ENCODE peak calls at places on chromosomes 13 and 19, in eight cellular contexts. C is tibial nerve, E is cardiac muscle cell, A is suprapubic skin, V is BE2C, U is WERI-Rb-1, F is heart left ventricle, X is Peyer's patch. K is an unnamed sample.

GRCh38 chr19:42249769-42250168 is 5.2 kb downstream of the ERF start:
- DNase-seq in C (no peak), E (no peak), A (no peak), V (no peak), U (no peak), F (no peak), X (no peak), K (no peak)

GRCh38 chr13:87893982-87894527 is 222.9 kb downstream of the SLITRK5 start:
- DNase-seq in C (no peak), E (no peak), A (no peak), V (no peak), U (no peak), F (no peak), X (no peak), K (no peak)

GRCh38 chr13:46622013-46622917 is 69.3 kb downstream of the LRCH1 start:
- DNase-seq in C (no peak), E (no peak), A (no peak), V (no peak), U (no peak), F (no peak), X (no peak), K (no peak)

GRCh38 chr13:23868521-23868920 is 20.7 kb downstream of the MIPEP start:
- DNase-seq in C (no peak), E (peak; percentile 52), A (no peak), V (no peak), U (no peak), F (no peak), X (no peak), K (peak; percentile 85)

GRCh38 chr13:98749501-98749900 is 3.0 kb downstream of the SLC15A1 start:
- DNase-seq in C (no peak), E (peak; percentile 48), A (no peak), V (no peak), U (no peak), F (no peak), X (no peak), K (peak; percentile 57)

GRCh38 chr13:92649140-92649813 is 577.3 kb upstream of the GPC6 start:
- DNase-seq in C (no peak), E (no peak), A (no peak), V (no peak), U (no peak), F (no peak), X (no peak), K (peak; percentile 5)

GRCh38 chr19:47267350-47267759 is 7.3 kb upstream of the INAFM1 start:
- DNase-seq in C (no peak), E (no peak), A (no peak), V (no peak), U (peak; percentile 76), F (no peak), X (no peak), K (no peak)

GRCh38 chr13:89027694-89028306 is 1356.6 kb downstream of the SLITRK5 start:
- DNase-seq in C (no peak), E (no peak), A (no peak), V (no peak), U (no peak), F (no peak), X (no peak), K (no peak)

GRCh38 chr19:342801-343421 is 1.7 kb downstream of the MIER2 start:
- DNase-seq in C (peak; percentile 23), E (peak; percentile 91), A (peak; percentile 86), V (no peak), U (no peak), F (peak; percentile 81), X (peak; percentile 76), K (peak; percentile 88)

GRCh38 chr19:46859637-46860124 is 1.1 kb upstream of the ARHGAP35 start:
- DNase-seq in C (peak; percentile 84), E (no peak), A (peak; percentile 93), V (peak; percentile 86), U (no peak), F (peak; percentile 90), X (peak; percentile 76), K (peak; percentile 87)

GRCh38 chr19:54692294-54692615 is 29.5 kb downstream of the LILRB4 start:
- DNase-seq in C (no peak), E (no peak), A (no peak), V (no peak), U (no peak), F (no peak), X (no peak), K (no peak)

GRCh38 chr13:51041126-51041525 is 69.9 kb downstream of the C13orf42 start:
- DNase-seq in C (no peak), E (no peak), A (no peak), V (no peak), U (no peak), F (no peak), X (no peak), K (no peak)

GRCh38 chr13:66565261-66565660 is 664.9 kb downstream of the PCDH9 start:
- DNase-seq in C (no peak), E (no peak), A (no peak), V (no peak), U (no peak), F (no peak), X (no peak), K (peak; percentile 7)

GRCh38 chr19:45442927-45443461 is 19.3 kb upstream of the ERCC1 start:
- DNase-seq in C (peak; percentile 48), E (peak; percentile 48), A (peak; percentile 89), V (peak; percentile 63), U (peak; percentile 68), F (peak; percentile 67), X (peak; percentile 78), K (peak; percentile 61)

GRCh38 chr13:100454876-100455275 is 133.7 kb downstream of the GGACT start:
- DNase-seq in C (no peak), E (peak; percentile 45), A (no peak), V (no peak), U (no peak), F (no peak), X (no peak), K (peak; percentile 39)

GRCh38 chr19:33089061-33089460 is 8.1 kb downstream of the GPATCH1 start:
- DNase-seq in C (no peak), E (no peak), A (no peak), V (no peak), U (no peak), F (no peak), X (peak; percentile 58), K (no peak)

GRCh38 chr13:24150613-24151012 is 9.9 kb upstream of the SPATA13 start:
- DNase-seq in C (no peak), E (no peak), A (no peak), V (no peak), U (no peak), F (no peak), X (no peak), K (no peak)

GRCh38 chr13:111338841-111339240 is 18.4 kb downstream of the TEX29 start:
- DNase-seq in C (no peak), E (no peak), A (no peak), V (no peak), U (no peak), F (no peak), X (no peak), K (no peak)

GRCh38 chr13:109785892-109786450 is 412 bp downstream of the IRS2 start:
- DNase-seq in C (no peak), E (peak; percentile 43), A (no peak), V (no peak), U (no peak), F (peak; percentile 39), X (no peak), K (no peak)

GRCh38 chr19:28422046-28422445 is 790.9 kb downstream of the UQCRFS1 start:
- DNase-seq in C (no peak), E (no peak), A (no peak), V (no peak), U (no peak), F (no peak), X (no peak), K (no peak)

GRCh38 chr19:34436716-34437115 is 8.5 kb downstream of the UBA2 start:
- DNase-seq in C (no peak), E (peak; percentile 20), A (no peak), V (no peak), U (no peak), F (no peak), X (no peak), K (peak; percentile 84)

GRCh38 chr13:95360052-95360451 is 58.8 kb upstream of the ABCC4 start:
- DNase-seq in C (no peak), E (no peak), A (no peak), V (no peak), U (no peak), F (no peak), X (no peak), K (no peak)

GRCh38 chr19:52226652-52227051 is 36.8 kb downstream of the PPP2R1A start:
- DNase-seq in C (no peak), E (no peak), A (no peak), V (no peak), U (no peak), F (no peak), X (no peak), K (no peak)

GRCh38 chr19:35990771-35991730 is 3.9 kb upstream of the SDHAF1 start:
- DNase-seq in C (no peak), E (no peak), A (no peak), V (no peak), U (no peak), F (no peak), X (no peak), K (no peak)

GRCh38 chr19:34186205-34186604 is 13.9 kb downstream of the LSM14A start:
- DNase-seq in C (no peak), E (no peak), A (no peak), V (no peak), U (no peak), F (no peak), X (no peak), K (no peak)

GRCh38 chr13:107476068-107476467 is 739.3 kb downstream of the LIG4 start:
- DNase-seq in C (no peak), E (no peak), A (no peak), V (no peak), U (no peak), F (no peak), X (no peak), K (no peak)

GRCh38 chr19:16021796-16022195 is 54.5 kb upstream of the TPM4 start:
- DNase-seq in C (no peak), E (no peak), A (peak; percentile 40), V (no peak), U (no peak), F (no peak), X (no peak), K (no peak)

GRCh38 chr19:38168632-38169031 is 55.4 kb downstream of the DPF1 start:
- DNase-seq in C (no peak), E (no peak), A (no peak), V (no peak), U (no peak), F (no peak), X (no peak), K (no peak)
- H3K4me3 ChIP-seq in C (no peak overlapping the region), E (no peak overlapping the region), A (no peak overlapping the region), V (no peak overlapping the region), U (no peak overlapping the region), F (no peak overlapping the region), X (no peak overlapping the region), K (no peak overlapping the region)

GRCh38 chr19:3672993-3673392 is 27.3 kb downstream of the PIP5K1C start:
- DNase-seq in C (no peak), E (no peak), A (no peak), V (no peak), U (no peak), F (no peak), X (no peak), K (no peak)
- TF ChIP-seq CTCF in C (no peak), E (no peak), A (no peak), V (no peak), U (peak; percentile 67), F (no peak), X (no peak), K (no peak)

GRCh38 chr13:30870916-30871712 is 35.0 kb upstream of the MEDAG start:
- DNase-seq in C (no peak), E (no peak), A (no peak), V (no peak), U (no peak), F (no peak), X (no peak), K (no peak)
- H3K4me3 ChIP-seq in C (no peak overlapping the region), E (no peak overlapping the region), A (no peak overlapping the region), V (peak overlapping the region; percentile 22), U (no peak overlapping the region), F (no peak overlapping the region), X (no peak overlapping the region), K (no peak overlapping the region)

GRCh38 chr19:18477042-18477760 is 39.3 kb upstream of the ISYNA1 start:
- DNase-seq in C (no peak), E (no peak), A (no peak), V (no peak), U (no peak), F (no peak), X (no peak), K (peak; percentile 56)
- TF ChIP-seq CTCF in C (no peak), E (no peak), A (no peak), V (peak; percentile 46), U (peak; percentile 26), F (no peak), X (no peak), K (peak; percentile 57)